ENCODE peak calls at places on chromosomes 6 and 20, in six cellular contexts. F is activated CD8-positive, alpha-beta T cell treated with anti-CD3 and anti-CD28 coated beads for 36 hours; M is AG09309; V is omental fat pad; Z is dorsolateral prefrontal cortex; E is neural crest cell. P is an unnamed sample.

GRCh38 chr6:55925292-55925691 is 49.9 kb upstream of the BMP5 start:
- DNase-seq in F (no peak), M (peak), V (no peak), Z (no peak), E (no peak), P (no peak)

GRCh38 chr6:14661188-14661587 is 543.6 kb downstream of the CD83 start:
- DNase-seq in F (peak), M (no peak), V (no peak), Z (no peak), E (no peak), P (peak)

GRCh38 chr6:32045811-32046449 is 7.7 kb downstream of the CYP21A2 start:
- DNase-seq in F (no peak), M (no peak), V (no peak), Z (no peak), E (no peak), P (no peak)

GRCh38 chr20:50149481-50150254 is 3.9 kb downstream of the PEDS1 start:
- DNase-seq in F (no peak), M (no peak), V (no peak), Z (no peak), E (no peak), P (no peak)

GRCh38 chr20:5448449-5449118 is 131.8 kb upstream of the PROKR2 start:
- DNase-seq in F (peak), M (no peak), V (no peak), Z (no peak), E (peak), P (peak)

GRCh38 chr6:133368664-133369063 is 127.5 kb downstream of the EYA4 start:
- DNase-seq in F (no peak), M (no peak), V (no peak), Z (no peak), E (no peak), P (no peak)

GRCh38 chr6:157050537-157051280 is 272.6 kb downstream of the TMEM242 start:
- DNase-seq in F (no peak), M (no peak), V (no peak), Z (no peak), E (no peak), P (no peak)

GRCh38 chr20:8837396-8837795 is 231.5 kb upstream of the PLCB4 start:
- DNase-seq in F (no peak), M (peak), V (no peak), Z (no peak), E (no peak), P (no peak)

GRCh38 chr20:50625986-50626677 is 65.2 kb downstream of the RIPOR3 start:
- DNase-seq in F (peak), M (no peak), V (no peak), Z (no peak), E (no peak), P (no peak)

GRCh38 chr6:85660181-85660611 is 17.5 kb upstream of the SYNCRIP start:
- DNase-seq in F (peak), M (peak), V (no peak), Z (peak), E (no peak), P (no peak)

GRCh38 chr6:7424967-7425807 is 35.6 kb downstream of the RIOK1 start:
- DNase-seq in F (no peak), M (peak), V (no peak), Z (no peak), E (no peak), P (no peak)

GRCh38 chr6:141202641-141203040 is 930.1 kb upstream of the GJE1 start:
- DNase-seq in F (no peak), M (peak), V (no peak), Z (no peak), E (no peak), P (no peak)

GRCh38 chr20:22339946-22340345 is 244.4 kb downstream of the FOXA2 start:
- DNase-seq in F (no peak), M (no peak), V (no peak), Z (no peak), E (no peak), P (no peak)

GRCh38 chr20:37231970-37232620 is 29.5 kb downstream of the GHRH start:
- DNase-seq in F (no peak), M (no peak), V (no peak), Z (no peak), E (no peak), P (no peak)

GRCh38 chr20:1330075-1330830 is 1.3 kb upstream of the SDCBP2 start:
- DNase-seq in F (peak), M (no peak), V (peak), Z (no peak), E (no peak), P (no peak)

GRCh38 chr20:24379116-24379927 is 90.1 kb upstream of the SYNDIG1 start:
- DNase-seq in F (no peak), M (peak), V (no peak), Z (no peak), E (no peak), P (no peak)

GRCh38 chr20:3239026-3239866 is at the start of gene SLC4A11:
- DNase-seq in F (peak), M (no peak), V (no peak), Z (no peak), E (peak), P (peak)

GRCh38 chr6:44464527-44465310 is 77.2 kb downstream of the CDC5L start:
- DNase-seq in F (no peak), M (no peak), V (no peak), Z (no peak), E (no peak), P (no peak)

GRCh38 chr20:17749979-17750721 is 50.4 kb downstream of the BANF2 start:
- DNase-seq in F (no peak), M (no peak), V (peak), Z (no peak), E (no peak), P (no peak)

GRCh38 chr6:108557494-108558371 is 3.0 kb upstream of the FOXO3 start:
- DNase-seq in F (peak), M (no peak), V (no peak), Z (no peak), E (peak), P (peak)

GRCh38 chr6:3381233-3382065 is 75.4 kb downstream of the SLC22A23 start:
- DNase-seq in F (no peak), M (no peak), V (no peak), Z (peak), E (no peak), P (no peak)

GRCh38 chr6:30156262-30156599 is 4.8 kb downstream of the TRIM10 start:
- DNase-seq in F (no peak), M (no peak), V (no peak), Z (no peak), E (no peak), P (no peak)

GRCh38 chr6:133551847-133552331 is 310.7 kb downstream of the EYA4 start:
- DNase-seq in F (no peak), M (peak), V (no peak), Z (no peak), E (no peak), P (no peak)

GRCh38 chr6:130900913-130901312 is 73.7 kb downstream of the SMLR1 start:
- DNase-seq in F (no peak), M (no peak), V (no peak), Z (no peak), E (no peak), P (no peak)

GRCh38 chr6:51161752-51162151 is 343.1 kb downstream of the TFAP2B start:
- DNase-seq in F (no peak), M (no peak), V (no peak), Z (no peak), E (no peak), P (no peak)

GRCh38 chr20:41833739-41834138 is 215.6 kb upstream of the CHD6 start:
- DNase-seq in F (no peak), M (no peak), V (no peak), Z (no peak), E (no peak), P (no peak)

GRCh38 chr20:43799150-43799711 is 72.4 kb upstream of the GTSF1L start:
- DNase-seq in F (no peak), M (no peak), V (no peak), Z (peak), E (no peak), P (no peak)

GRCh38 chr20:32477594-32478512 is 107.3 kb downstream of the NOL4L start:
- DNase-seq in F (no peak), M (no peak), V (no peak), Z (peak), E (no peak), P (no peak)

GRCh38 chr6:126385536-126385935 is 45.6 kb downstream of the CENPW start:
- DNase-seq in F (no peak), M (no peak), V (no peak), Z (no peak), E (no peak), P (no peak)

GRCh38 chr6:16770701-16771569 is 9.7 kb upstream of the ATXN1 start:
- DNase-seq in F (peak), M (no peak), V (no peak), Z (peak), E (peak), P (peak)

GRCh38 chr6:159118941-159119340 is 50.3 kb upstream of the FNDC1 start:
- DNase-seq in F (no peak), M (no peak), V (no peak), Z (no peak), E (no peak), P (no peak)

GRCh38 chr6:134240664-134241431 is 77.1 kb downstream of the SGK1 start:
- DNase-seq in F (peak), M (no peak), V (peak), Z (no peak), E (no peak), P (no peak)

GRCh38 chr6:169969372-169970099 is 218.1 kb downstream of the ERMARD start:
- DNase-seq in F (no peak), M (no peak), V (no peak), Z (peak), E (no peak), P (no peak)

GRCh38 chr6:21538186-21538798 is 55.3 kb upstream of the SOX4 start:
- DNase-seq in F (no peak), M (peak), V (no peak), Z (no peak), E (no peak), P (no peak)

GRCh38 chr6:133764011-133764812 is 124.7 kb upstream of the TCF21 start:
- DNase-seq in F (no peak), M (no peak), V (no peak), Z (no peak), E (no peak), P (no peak)

GRCh38 chr20:59087829-59088433 is 45.3 kb upstream of the PRELID3B start:
- DNase-seq in F (peak), M (no peak), V (peak), Z (peak), E (peak), P (peak)

DNA sequence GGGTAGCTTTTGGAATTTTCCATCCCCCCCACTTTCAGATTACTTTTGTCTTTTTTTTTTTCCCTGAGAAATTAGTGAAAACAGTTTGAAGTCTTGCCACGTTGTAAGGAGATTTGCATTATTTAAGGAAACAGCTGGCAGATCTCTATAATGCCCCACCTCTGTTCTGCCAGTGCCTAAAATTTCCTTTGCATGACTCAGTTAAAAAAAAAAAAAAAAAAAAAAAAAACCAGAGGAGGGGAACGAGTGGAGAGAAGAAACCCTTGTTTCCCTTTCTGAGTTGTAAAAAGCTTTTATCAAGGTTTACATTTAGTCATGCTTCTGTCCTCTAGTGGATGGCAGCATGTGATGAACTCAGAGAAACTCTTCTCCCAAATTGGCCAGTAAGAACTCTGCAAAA is 33.5 kb downstream of the CARMIL1 start:
- DNase-seq in F (no peak), M (peak), V (no peak), Z (no peak), E (no peak), P (no peak)
- TF ChIP-seq CTCF in F (no peak), M (peak), V (no peak), Z (no peak), E (no peak), P (no peak)

GRCh38 chr6:116979560-116979959 is 102.5 kb downstream of the RFX6 start:
- DNase-seq in F (no peak), M (no peak), V (no peak), Z (no peak), E (no peak), P (no peak)
- TF ChIP-seq CTCF in F (no peak), M (no peak), V (no peak), Z (no peak), E (no peak), P (no peak)

DNA sequence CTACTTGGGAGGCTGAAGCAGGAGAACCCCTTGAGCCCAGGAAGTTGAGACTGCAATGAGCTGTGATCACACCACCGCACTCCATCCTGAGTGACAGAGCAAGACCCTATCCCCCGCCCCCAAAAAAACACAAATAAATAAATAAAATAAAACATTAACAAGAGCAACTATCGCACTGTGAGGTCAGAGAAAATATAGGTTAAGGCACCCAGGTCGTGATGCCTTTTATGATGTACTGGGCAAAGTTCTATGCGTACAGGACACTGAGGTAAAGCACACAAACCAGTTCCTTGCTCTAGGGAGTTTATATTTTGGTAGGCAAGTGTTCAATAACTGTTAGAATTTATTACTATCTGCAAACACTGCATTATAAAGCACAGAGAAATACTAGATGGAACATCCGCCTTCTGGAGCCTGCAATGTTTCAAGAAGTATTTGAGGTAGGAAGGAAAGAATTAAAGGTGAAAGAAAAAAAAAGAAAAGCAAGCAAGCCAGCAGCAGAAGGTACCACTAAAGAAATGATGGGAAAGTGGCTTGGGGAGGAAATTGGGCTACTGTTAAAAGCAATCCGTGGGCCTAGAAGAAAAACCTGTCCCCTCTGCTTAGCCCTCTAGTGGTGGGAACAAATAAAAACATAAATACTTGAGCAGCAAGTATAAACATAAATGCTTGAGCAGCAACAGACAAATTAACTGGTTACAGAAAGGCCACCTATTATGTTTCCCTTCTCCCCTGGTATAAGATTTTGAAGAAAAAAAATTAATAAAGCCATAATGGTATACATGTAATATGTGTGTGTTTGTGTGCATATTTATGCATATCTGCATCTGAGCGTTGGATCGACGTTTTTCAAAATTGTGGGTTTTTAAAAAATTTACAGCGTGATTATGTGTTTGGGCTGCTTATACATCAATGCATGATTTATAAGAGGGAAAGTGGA is 128.0 kb downstream of the PHACTR1 start:
- DNase-seq in F (no peak), M (no peak), V (no peak), Z (no peak), E (no peak), P (peak)
- TF ChIP-seq CTCF in F (peak), M (peak), V (no peak), Z (peak), E (peak), P (peak)

GRCh38 chr6:147361582-147361981 is 146.9 kb upstream of the SAMD5 start:
- DNase-seq in F (no peak), M (no peak), V (no peak), Z (no peak), E (no peak), P (no peak)

GRCh38 chr6:147371325-147371724 is 137.2 kb upstream of the SAMD5 start:
- DNase-seq in F (no peak), M (no peak), V (no peak), Z (no peak), E (no peak), P (no peak)

DNA sequence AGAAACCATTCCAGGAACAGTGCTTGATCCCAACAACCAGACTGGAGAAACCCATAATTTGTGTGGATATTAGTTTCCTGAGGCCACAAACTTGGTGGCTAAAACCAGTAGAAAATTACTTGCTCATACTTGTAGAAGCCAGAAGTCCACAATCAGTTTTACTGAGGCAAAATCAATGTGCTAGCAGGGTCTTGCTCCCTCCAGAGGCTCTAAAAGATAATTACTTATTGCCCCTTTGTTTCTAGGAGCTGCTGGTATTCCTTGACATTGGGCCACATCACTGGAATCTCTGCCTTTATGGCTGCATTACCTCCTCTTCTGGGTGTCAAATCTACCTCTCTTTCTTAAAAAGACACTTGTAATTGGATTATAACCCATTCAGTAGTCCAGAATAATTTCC is 142.2 kb upstream of the SAMD5 start:
- DNase-seq in F (no peak), M (no peak), V (no peak), Z (no peak), E (no peak), P (no peak)
- TF ChIP-seq CTCF in F (no peak), M (no peak), V (no peak), Z (no peak), E (no peak), P (no peak)

GRCh38 chr20:57433658-57434389 is 42.6 kb downstream of the RBM38 start:
- DNase-seq in F (peak), M (no peak), V (no peak), Z (no peak), E (no peak), P (no peak)

GRCh38 chr20:57432874-57433491 is 41.8 kb downstream of the RBM38 start:
- DNase-seq in F (peak), M (no peak), V (no peak), Z (no peak), E (no peak), P (peak)

GRCh38 chr20:57435105-57435497 is 43.9 kb downstream of the RBM38 start:
- DNase-seq in F (no peak), M (no peak), V (no peak), Z (no peak), E (no peak), P (no peak)

GRCh38 chr20:57435498-57436222 is 44.5 kb downstream of the RBM38 start:
- DNase-seq in F (peak), M (no peak), V (no peak), Z (peak), E (no peak), P (peak)

GRCh38 chr20:57434390-57434700 is 43.1 kb downstream of the RBM38 start:
- DNase-seq in F (peak), M (no peak), V (no peak), Z (no peak), E (no peak), P (no peak)
- TF ChIP-seq CTCF in F (peak), M (no peak), V (no peak), Z (peak), E (no peak), P (no peak)

GRCh38 chr20:63697357-63697867 is 960 bp downstream of the TNFRSF6B start:
- DNase-seq in F (no peak), M (no peak), V (no peak), Z (no peak), E (no peak), P (no peak)

GRCh38 chr20:63694596-63695418 is 1.6 kb upstream of the TNFRSF6B start:
- DNase-seq in F (no peak), M (no peak), V (no peak), Z (peak), E (no peak), P (no peak)

GRCh38 chr20:63696628-63697356 is at the start of gene TNFRSF6B:
- DNase-seq in F (peak), M (no peak), V (no peak), Z (peak), E (no peak), P (no peak)

GRCh38 chr20:63695419-63696310 is 787 bp upstream of the TNFRSF6B start:
- DNase-seq in F (no peak), M (no peak), V (no peak), Z (peak), E (no peak), P (no peak)

GRCh38 chr20:63696311-63696627 is 183 bp upstream of the TNFRSF6B start:
- DNase-seq in F (peak), M (no peak), V (no peak), Z (peak), E (no peak), P (peak)
- TF ChIP-seq CTCF in F (no peak), M (no peak), V (no peak), Z (no peak), E (no peak), P (no peak)

GRCh38 chr6:37630281-37630799 is 67.3 kb downstream of the MDGA1 start:
- DNase-seq in F (no peak), M (peak), V (peak), Z (no peak), E (no peak), P (no peak)
- TF ChIP-seq CTCF in F (no peak), M (no peak), V (no peak), Z (no peak), E (no peak), P (no peak)

DNA sequence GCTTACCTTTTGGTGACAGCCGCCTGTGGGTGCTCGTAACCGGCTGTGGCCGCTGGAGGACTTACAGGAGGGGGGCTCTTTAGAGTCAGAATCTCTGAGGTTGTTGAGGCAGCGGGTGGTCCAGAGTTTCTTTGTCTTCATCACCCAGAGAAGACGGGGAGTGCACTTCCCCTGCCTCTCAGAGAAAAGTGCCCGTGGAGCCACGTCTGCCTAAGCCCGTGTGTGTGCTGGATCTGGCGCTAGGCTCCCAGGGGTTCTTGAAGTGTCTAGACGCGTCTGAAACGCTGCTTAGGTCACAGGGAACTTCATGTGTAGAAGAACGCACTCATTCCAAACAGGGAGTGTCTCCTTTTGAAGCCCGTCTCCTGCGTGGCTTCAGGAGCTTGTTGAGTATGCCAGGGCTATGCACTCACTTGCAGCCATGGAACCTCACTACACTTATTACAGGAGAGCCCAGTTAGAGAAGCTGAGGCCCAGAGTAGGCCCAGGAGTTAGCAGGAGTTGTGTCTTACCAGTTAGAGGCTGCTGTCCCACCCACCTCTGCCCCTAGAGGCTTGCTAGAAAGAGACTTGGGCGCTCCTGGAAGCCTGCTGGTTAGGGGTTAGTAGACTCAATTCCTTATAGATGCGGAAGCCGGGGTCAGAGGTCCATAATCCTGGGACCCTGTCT is 1.3 kb downstream of the LSM14B start:
- DNase-seq in F (no peak), M (no peak), V (no peak), Z (no peak), E (no peak), P (no peak)
- TF ChIP-seq CTCF in F (no peak), M (no peak), V (no peak), Z (no peak), E (no peak), P (no peak)